ENCODE peak calls at places on chromosomes 7 and 10, in ten cellular contexts. One of them, this sample, is unnamed.

GRCh38 chr7:35734001-35734483 is 39.1 kb upstream of the HERPUD2 start:
- DNase-seq in central memory CD4-positive, alpha-beta T cell: no peak
- DNase-seq in stimulated activated CD4-positive, alpha-beta T cell treated with anti-CD3 and anti-CD28 coated beads, Interleukin-1b, Interleukin-23, amount 100 ng/mL, for 24 hours: no peak
- DNase-seq in astrocyte: no peak
- DNase-seq in A172: no peak
- DNase-seq in astrocyte of the cerebellum: no peak
- DNase-seq in pancreas: no peak
- DNase-seq in activated effector memory CD4-positive, alpha-beta T cell treated with anti-CD3 and anti-CD28 coated beads, Interleukin-2, amount 50 U/mL, for 16 hours: no peak
- DNase-seq in heart right ventricle: no peak
- DNase-seq in NCI-H460: no peak
- DNase-seq in this sample: no peak

GRCh38 chr7:22255834-22256233 is 101.1 kb downstream of the RAPGEF5 start:
- DNase-seq in NCI-H460: no peak
- DNase-seq in stimulated activated CD4-positive, alpha-beta T cell treated with anti-CD3 and anti-CD28 coated beads, Interleukin-1b, Interleukin-23, amount 100 ng/mL, for 24 hours: no peak
- DNase-seq in astrocyte of the cerebellum: no peak
- DNase-seq in astrocyte: no peak
- DNase-seq in heart right ventricle: no peak
- DNase-seq in A172: no peak
- DNase-seq in activated effector memory CD4-positive, alpha-beta T cell treated with anti-CD3 and anti-CD28 coated beads, Interleukin-2, amount 50 U/mL, for 16 hours: no peak
- DNase-seq in central memory CD4-positive, alpha-beta T cell: no peak
- DNase-seq in pancreas: peak; percentile 88
- DNase-seq in this sample: no peak

GRCh38 chr7:43954524-43955228 is 28.4 kb downstream of the UBE2D4 start:
- DNase-seq in astrocyte: peak; percentile 44
- DNase-seq in pancreas: no peak
- DNase-seq in activated effector memory CD4-positive, alpha-beta T cell treated with anti-CD3 and anti-CD28 coated beads, Interleukin-2, amount 50 U/mL, for 16 hours: no peak
- DNase-seq in stimulated activated CD4-positive, alpha-beta T cell treated with anti-CD3 and anti-CD28 coated beads, Interleukin-1b, Interleukin-23, amount 100 ng/mL, for 24 hours: no peak
- DNase-seq in central memory CD4-positive, alpha-beta T cell: no peak
- DNase-seq in heart right ventricle: no peak
- DNase-seq in astrocyte of the cerebellum: peak; percentile 29
- DNase-seq in NCI-H460: peak; percentile 43
- DNase-seq in A172: peak; percentile 75
- DNase-seq in this sample: peak; percentile 80

GRCh38 chr10:75398630-75399460 is 2.7 kb downstream of the ZNF503 start:
- DNase-seq in A172: no peak
- DNase-seq in astrocyte: no peak
- DNase-seq in activated effector memory CD4-positive, alpha-beta T cell treated with anti-CD3 and anti-CD28 coated beads, Interleukin-2, amount 50 U/mL, for 16 hours: no peak
- DNase-seq in astrocyte of the cerebellum: no peak
- DNase-seq in NCI-H460: no peak
- DNase-seq in heart right ventricle: peak; percentile 33
- DNase-seq in central memory CD4-positive, alpha-beta T cell: no peak
- DNase-seq in stimulated activated CD4-positive, alpha-beta T cell treated with anti-CD3 and anti-CD28 coated beads, Interleukin-1b, Interleukin-23, amount 100 ng/mL, for 24 hours: no peak
- DNase-seq in pancreas: peak; percentile 71
- DNase-seq in this sample: no peak

GRCh38 chr7:157841757-157842390 is 505.1 kb downstream of the DNAJB6 start:
- DNase-seq in NCI-H460: no peak
- DNase-seq in astrocyte: peak; percentile 23
- DNase-seq in astrocyte of the cerebellum: no peak
- DNase-seq in activated effector memory CD4-positive, alpha-beta T cell treated with anti-CD3 and anti-CD28 coated beads, Interleukin-2, amount 50 U/mL, for 16 hours: no peak
- DNase-seq in heart right ventricle: no peak
- DNase-seq in A172: no peak
- DNase-seq in pancreas: no peak
- DNase-seq in central memory CD4-positive, alpha-beta T cell: no peak
- DNase-seq in stimulated activated CD4-positive, alpha-beta T cell treated with anti-CD3 and anti-CD28 coated beads, Interleukin-1b, Interleukin-23, amount 100 ng/mL, for 24 hours: no peak
- DNase-seq in this sample: no peak

GRCh38 chr10:132648871-132649528 is 111.4 kb downstream of the INPP5A start:
- DNase-seq in pancreas: no peak
- DNase-seq in A172: no peak
- DNase-seq in astrocyte of the cerebellum: no peak
- DNase-seq in central memory CD4-positive, alpha-beta T cell: no peak
- DNase-seq in NCI-H460: no peak
- DNase-seq in activated effector memory CD4-positive, alpha-beta T cell treated with anti-CD3 and anti-CD28 coated beads, Interleukin-2, amount 50 U/mL, for 16 hours: no peak
- DNase-seq in heart right ventricle: no peak
- DNase-seq in astrocyte: no peak
- DNase-seq in stimulated activated CD4-positive, alpha-beta T cell treated with anti-CD3 and anti-CD28 coated beads, Interleukin-1b, Interleukin-23, amount 100 ng/mL, for 24 hours: no peak
- DNase-seq in this sample: no peak

GRCh38 chr10:95242581-95243317 is 48.1 kb downstream of the PDLIM1 start:
- DNase-seq in activated effector memory CD4-positive, alpha-beta T cell treated with anti-CD3 and anti-CD28 coated beads, Interleukin-2, amount 50 U/mL, for 16 hours: peak; percentile 55
- DNase-seq in astrocyte of the cerebellum: no peak
- DNase-seq in stimulated activated CD4-positive, alpha-beta T cell treated with anti-CD3 and anti-CD28 coated beads, Interleukin-1b, Interleukin-23, amount 100 ng/mL, for 24 hours: no peak
- DNase-seq in A172: peak; percentile 76
- DNase-seq in NCI-H460: peak; percentile 75
- DNase-seq in central memory CD4-positive, alpha-beta T cell: no peak
- DNase-seq in heart right ventricle: no peak
- DNase-seq in pancreas: peak; percentile 43
- DNase-seq in astrocyte: no peak
- DNase-seq in this sample: peak; percentile 59

GRCh38 chr7:150412016-150412415 is 32.9 kb downstream of the ZNF775 start:
- DNase-seq in activated effector memory CD4-positive, alpha-beta T cell treated with anti-CD3 and anti-CD28 coated beads, Interleukin-2, amount 50 U/mL, for 16 hours: peak; percentile 51
- DNase-seq in pancreas: no peak
- DNase-seq in stimulated activated CD4-positive, alpha-beta T cell treated with anti-CD3 and anti-CD28 coated beads, Interleukin-1b, Interleukin-23, amount 100 ng/mL, for 24 hours: no peak
- DNase-seq in A172: no peak
- DNase-seq in astrocyte: no peak
- DNase-seq in NCI-H460: no peak
- DNase-seq in central memory CD4-positive, alpha-beta T cell: no peak
- DNase-seq in heart right ventricle: no peak
- DNase-seq in astrocyte of the cerebellum: no peak
- DNase-seq in this sample: no peak

GRCh38 chr7:33674804-33675411 is 230.4 kb upstream of the BMPER start:
- DNase-seq in pancreas: no peak
- DNase-seq in central memory CD4-positive, alpha-beta T cell: no peak
- DNase-seq in activated effector memory CD4-positive, alpha-beta T cell treated with anti-CD3 and anti-CD28 coated beads, Interleukin-2, amount 50 U/mL, for 16 hours: no peak
- DNase-seq in NCI-H460: no peak
- DNase-seq in heart right ventricle: no peak
- DNase-seq in astrocyte of the cerebellum: no peak
- DNase-seq in A172: no peak
- DNase-seq in stimulated activated CD4-positive, alpha-beta T cell treated with anti-CD3 and anti-CD28 coated beads, Interleukin-1b, Interleukin-23, amount 100 ng/mL, for 24 hours: no peak
- DNase-seq in astrocyte: no peak
- DNase-seq in this sample: no peak

GRCh38 chr7:155862088-155862487 is 49.8 kb upstream of the SHH start:
- DNase-seq in activated effector memory CD4-positive, alpha-beta T cell treated with anti-CD3 and anti-CD28 coated beads, Interleukin-2, amount 50 U/mL, for 16 hours: no peak
- DNase-seq in stimulated activated CD4-positive, alpha-beta T cell treated with anti-CD3 and anti-CD28 coated beads, Interleukin-1b, Interleukin-23, amount 100 ng/mL, for 24 hours: no peak
- DNase-seq in NCI-H460: no peak
- DNase-seq in pancreas: no peak
- DNase-seq in heart right ventricle: no peak
- DNase-seq in central memory CD4-positive, alpha-beta T cell: no peak
- DNase-seq in astrocyte: no peak
- DNase-seq in A172: no peak
- DNase-seq in astrocyte of the cerebellum: no peak
- DNase-seq in this sample: no peak

This sample was measured in Karpas-422.